ENCODE peak calls at places on chromosomes 11 and 22, in four cellular contexts. W is K562, Q is H9, D is ovary. Z is an unnamed sample.

GRCh38 chr22:37484115-37485005 is 1.8 kb downstream of the MFNG start:
- DNase-seq in D (no peak), W (no peak), Q (no peak), Z (peak; percentile 95)

GRCh38 chr22:21022507-21022906 is 7.5 kb downstream of the P2RX6 start:
- DNase-seq in Q (no peak), D (no peak), W (no peak), Z (no peak)

GRCh38 chr11:6681505-6681904 is 1.6 kb downstream of the MRPL17 start:
- DNase-seq in W (no peak), D (no peak), Q (no peak), Z (no peak)

GRCh38 chr11:6542727-6543126 is 45.6 kb downstream of the DNHD1 start:
- DNase-seq in D (no peak), W (no peak), Q (no peak), Z (no peak)

GRCh38 chr22:24060375-24060788 is 49.3 kb downstream of the CABIN1 start:
- DNase-seq in Q (no peak), W (no peak), D (no peak), Z (no peak)

GRCh38 chr11:82832983-82833382 is 67.2 kb downstream of the PRCP start:
- DNase-seq in Q (no peak), D (no peak), W (peak; percentile 20), Z (no peak)

GRCh38 chr11:124376280-124376679 is 8.0 kb downstream of the OR8B2 start:
- DNase-seq in D (no peak), W (no peak), Q (no peak), Z (no peak)

GRCh38 chr11:43399983-43400630 is 41.4 kb downstream of the TTC17 start:
- DNase-seq in W (no peak), D (no peak), Q (no peak), Z (no peak)

GRCh38 chr11:11016123-11016522 is 158.3 kb upstream of the ZBED5 start:
- DNase-seq in D (no peak), Q (no peak), W (no peak), Z (no peak)

DNA sequence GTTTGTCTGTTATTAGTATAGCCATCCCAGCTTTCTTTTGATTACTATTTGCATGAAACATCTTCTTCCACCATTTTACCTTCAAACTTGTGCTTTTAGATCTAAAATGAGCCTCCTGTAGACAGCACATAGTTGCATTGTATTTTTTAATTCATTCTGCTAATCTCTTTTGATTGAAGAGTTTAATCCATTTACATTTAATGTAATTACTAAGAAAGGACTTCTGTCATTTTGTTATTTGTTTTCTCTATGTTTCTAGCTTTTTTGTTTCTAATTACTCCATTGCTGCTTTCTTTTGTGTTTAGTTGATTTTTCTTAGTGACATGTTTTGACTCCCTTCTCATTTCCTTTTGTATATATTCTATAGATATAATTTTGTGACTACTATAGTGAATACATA is 43.7 kb upstream of the ZBTB44 start:
- DNase-seq in W (no peak), Q (no peak), D (no peak), Z (no peak)
- H3K9me3 ChIP-seq in W (no peaks in the 10 kb centered on the region), Q (no peaks in the 10 kb centered on the region), D (no peaks in the 10 kb centered on the region), Z (peaks cover 18% of the 10 kb centered on the region)

GRCh38 chr11:128210148-128210940 is 377.0 kb downstream of the ETS1 start:
- DNase-seq in D (no peak), Q (peak; percentile 53), W (no peak), Z (no peak)
- H3K4me1 ChIP-seq in D (peaks cover 5% of the 10 kb centered on the region), Q (peaks cover 2% of the 10 kb centered on the region), W (no peaks in the 10 kb centered on the region), Z (peaks cover 16% of the 10 kb centered on the region)

GRCh38 chr22:49676230-49676629 is 151.4 kb downstream of the BRD1 start:
- DNase-seq in Q (no peak), D (no peak), W (no peak), Z (no peak)

GRCh38 chr22:49676783-49677494 is 150.7 kb downstream of the BRD1 start:
- DNase-seq in D (no peak), Q (peak; percentile 13), W (no peak), Z (peak; percentile 32)

GRCh38 chr22:49673048-49673447 is 154.6 kb downstream of the BRD1 start:
- DNase-seq in W (no peak), D (no peak), Q (no peak), Z (peak; percentile 6)

GRCh38 chr22:49672013-49672516 is 155.6 kb downstream of the BRD1 start:
- DNase-seq in D (no peak), W (no peak), Q (no peak), Z (peak; percentile 17)

GRCh38 chr22:49674479-49674830 is 153.2 kb downstream of the BRD1 start:
- DNase-seq in Q (no peak), W (no peak), D (no peak), Z (peak; percentile 10)
- H3K9me3 ChIP-seq in Q (no peaks in the 10 kb centered on the region), W (no peaks in the 10 kb centered on the region), D (no peaks in the 10 kb centered on the region), Z (no peaks in the 10 kb centered on the region)

GRCh38 chr22:16917144-16918003 is 90.6 kb downstream of the GAB4 start:
- DNase-seq in D (peak; percentile 60), W (peak; percentile 75), Q (peak; percentile 74), Z (peak; percentile 64)
- H3K4me1 ChIP-seq in D (no peaks in the 10 kb centered on the region), W (no peaks in the 10 kb centered on the region), Q (no peaks in the 10 kb centered on the region), Z (no peaks in the 10 kb centered on the region)

DNA sequence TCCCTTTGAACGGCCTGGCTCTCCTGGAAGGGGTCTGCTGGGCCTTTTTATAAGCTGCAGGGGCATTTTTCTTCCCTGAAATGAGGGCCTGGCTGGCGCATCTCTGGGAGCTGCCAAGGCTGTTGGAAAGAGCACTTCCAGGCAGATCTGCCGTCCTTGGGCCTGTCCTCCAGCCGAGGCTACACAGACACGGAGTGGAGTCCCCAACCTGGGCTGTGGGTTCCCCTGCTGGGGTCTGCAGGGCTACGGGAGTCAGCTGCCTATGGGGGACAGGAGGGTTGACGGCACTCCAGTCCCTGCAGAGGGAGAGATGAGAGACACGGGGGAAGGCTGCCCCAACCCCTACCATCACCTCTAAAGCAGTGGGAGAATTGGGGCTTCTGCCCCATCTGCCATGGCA is 606.6 kb downstream of the TBC1D22A start:
- DNase-seq in W (no peak), D (no peak), Q (peak; percentile 6), Z (no peak)
- H3K9me3 ChIP-seq in W (no peaks in the 10 kb centered on the region), D (no peaks in the 10 kb centered on the region), Q (peaks cover 89% of the 10 kb centered on the region), Z (no peaks in the 10 kb centered on the region)

DNA sequence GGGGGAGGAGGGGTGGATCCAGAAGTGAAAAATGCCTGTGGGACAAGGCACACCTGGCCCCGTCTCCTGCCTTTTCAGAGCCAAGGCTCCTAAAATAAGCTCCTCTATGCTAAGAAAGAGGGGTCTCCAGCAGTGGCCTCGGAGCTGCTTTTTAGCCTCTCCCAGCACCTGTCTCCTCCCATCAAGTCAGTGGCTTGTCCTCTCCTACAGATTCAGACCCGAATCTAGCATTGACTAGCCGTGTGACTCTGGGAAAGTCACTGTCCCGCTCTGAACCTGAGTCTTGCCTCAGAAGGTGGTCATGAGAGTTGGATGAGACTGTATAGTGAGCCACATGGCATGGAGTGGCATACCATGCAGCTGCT is 90.8 kb upstream of the THY1 start:
- DNase-seq in Q (no peak), W (no peak), D (no peak), Z (no peak)
- H3K4me1 ChIP-seq in Q (no peaks in the 10 kb centered on the region), W (no peaks in the 10 kb centered on the region), D (no peaks in the 10 kb centered on the region), Z (no peaks in the 10 kb centered on the region)

DNA sequence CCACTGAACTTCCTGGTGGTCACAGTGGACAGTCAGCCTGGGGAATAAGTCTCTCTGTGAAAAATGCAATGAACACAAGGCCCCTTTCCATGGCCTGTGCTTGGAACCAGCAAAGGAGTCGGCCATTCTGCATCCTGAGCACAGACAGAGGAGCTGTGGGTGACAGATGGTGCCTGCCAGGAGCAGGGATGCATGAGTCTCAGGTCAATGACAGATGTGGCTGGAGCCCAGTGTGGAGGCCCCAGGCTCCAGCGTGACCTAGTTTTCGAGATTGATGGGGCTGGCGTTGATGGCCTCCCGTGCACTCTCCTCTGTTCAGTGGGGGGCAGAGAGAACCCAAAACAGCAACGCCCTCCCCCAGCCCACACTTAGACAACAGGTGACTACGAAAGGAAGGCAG is 34.5 kb upstream of the CD5 start:
- DNase-seq in W (no peak), D (no peak), Q (peak; percentile 11), Z (no peak)
- H3K9me3 ChIP-seq in W (no peaks in the 10 kb centered on the region), D (no peaks in the 10 kb centered on the region), Q (no peaks in the 10 kb centered on the region), Z (no peaks in the 10 kb centered on the region)

GRCh38 chr11:12233602-12233925 is 123.2 kb downstream of the MICAL2 start:
- DNase-seq in D (no peak), W (no peak), Q (no peak), Z (no peak)
- H3K4me1 ChIP-seq in D (peaks cover 7% of the 10 kb centered on the region), W (no peaks in the 10 kb centered on the region), Q (no peaks in the 10 kb centered on the region), Z (peaks cover 39% of the 10 kb centered on the region)

GRCh38 chr11:48244804-48245203 is at the start of gene OR4X2:
- DNase-seq in D (no peak), W (no peak), Q (no peak), Z (no peak)
- H3K9me3 ChIP-seq in D (no peaks in the 10 kb centered on the region), W (peaks cover 3% of the 10 kb centered on the region), Q (peaks cover 69% of the 10 kb centered on the region), Z (peaks cover 17% of the 10 kb centered on the region)